ENCODE peak calls at places on chromosomes 6 and 20, in ten cellular contexts. A, W, F, V, U, N, I, Y, T and H are unnamed samples.
A peak's percentile ranks its signal among the peaks of the same experiment; 100 is the strongest.

GRCh38 chr20:63441777-63442493 is 30.5 kb downstream of the KCNQ2 start:
- DNase-seq in A (peak; percentile 21), W (peak; percentile 35), F (no peak), V (peak; percentile 75), U (peak; percentile 73), N (peak; percentile 14), I (peak; percentile 84), Y (peak; percentile 64), T (no peak), H (peak; percentile 23)

GRCh38 chr6:63447134-63447533 is 125.1 kb upstream of the LOC128125822 start:
- DNase-seq in A (no peak), W (no peak), F (no peak), V (no peak), U (no peak), N (no peak), I (no peak), Y (no peak), T (no peak), H (no peak)

GRCh38 chr6:119162134-119162761 is 83.8 kb upstream of the FAM184A start:
- DNase-seq in A (no peak), W (no peak), F (no peak), V (no peak), U (no peak), N (no peak), I (no peak), Y (no peak), T (no peak), H (no peak)

GRCh38 chr6:47654255-47654654 is 44.1 kb upstream of the ADGRF4 start:
- DNase-seq in A (no peak), W (no peak), F (no peak), V (no peak), U (no peak), N (peak; percentile 14), I (no peak), Y (no peak), T (no peak), H (no peak)

GRCh38 chr20:9705722-9706476 is 133.0 kb downstream of the PAK5 start:
- DNase-seq in A (no peak), W (no peak), F (no peak), V (no peak), U (no peak), N (no peak), I (no peak), Y (no peak), T (no peak), H (no peak)

GRCh38 chr6:158488065-158488464 is 71.8 kb upstream of the TMEM181 start:
- DNase-seq in A (peak; percentile 93), W (no peak), F (peak; percentile 93), V (no peak), U (no peak), N (peak; percentile 94), I (peak; percentile 66), Y (no peak), T (no peak), H (no peak)

GRCh38 chr20:36147707-36148106 is 6.8 kb upstream of the EPB41L1 start:
- DNase-seq in A (no peak), W (no peak), F (peak; percentile 52), V (no peak), U (no peak), N (peak; percentile 94), I (no peak), Y (no peak), T (no peak), H (no peak)

GRCh38 chr20:3755814-3756480 is 11.6 kb downstream of the ADISSP start:
- DNase-seq in A (no peak), W (no peak), F (no peak), V (no peak), U (no peak), N (no peak), I (no peak), Y (no peak), T (no peak), H (no peak)

GRCh38 chr6:26311385-26312095 is 53.5 kb upstream of the BTN3A2 start:
- DNase-seq in A (peak; percentile 91), W (no peak), F (no peak), V (no peak), U (no peak), N (peak; percentile 83), I (no peak), Y (peak; percentile 88), T (no peak), H (peak; percentile 47)

GRCh38 chr20:59001068-59001448 is 6.0 kb downstream of the CTSZ start:
- DNase-seq in A (no peak), W (no peak), F (no peak), V (no peak), U (no peak), N (no peak), I (no peak), Y (no peak), T (no peak), H (no peak)

GRCh38 chr6:168093071-168093505 is 14.1 kb upstream of the FRMD1 start:
- DNase-seq in A (no peak), W (no peak), F (no peak), V (no peak), U (peak; percentile 51), N (no peak), I (no peak), Y (no peak), T (no peak), H (no peak)

GRCh38 chr6:143733500-143733899 is 55.7 kb downstream of the PHACTR2 start:
- DNase-seq in A (no peak), W (no peak), F (no peak), V (no peak), U (no peak), N (no peak), I (no peak), Y (no peak), T (no peak), H (no peak)

GRCh38 chr20:35462351-35462750 is 7.0 kb downstream of the CEP250 start:
- DNase-seq in A (no peak), W (no peak), F (no peak), V (no peak), U (no peak), N (no peak), I (no peak), Y (no peak), T (no peak), H (no peak)

GRCh38 chr20:60057866-60058807 is 99.9 kb downstream of the CDH26 start:
- DNase-seq in A (no peak), W (no peak), F (no peak), V (peak; percentile 51), U (no peak), N (no peak), I (no peak), Y (peak; percentile 80), T (no peak), H (peak; percentile 21)

GRCh38 chr6:139406577-139407343 is 32.3 kb upstream of the CITED2 start:
- DNase-seq in A (no peak), W (no peak), F (no peak), V (no peak), U (no peak), N (no peak), I (no peak), Y (peak; percentile 55), T (no peak), H (no peak)

GRCh38 chr6:100260584-100260983 is 204.1 kb downstream of the SIM1 start:
- DNase-seq in A (peak; percentile 13), W (no peak), F (no peak), V (no peak), U (no peak), N (peak; percentile 30), I (no peak), Y (no peak), T (no peak), H (no peak)

GRCh38 chr20:18258126-18258860 is 30.0 kb upstream of the ZNF133 start:
- DNase-seq in A (no peak), W (no peak), F (no peak), V (no peak), U (no peak), N (no peak), I (no peak), Y (no peak), T (no peak), H (no peak)

GRCh38 chr6:166957087-166957804 is 896 bp upstream of the RNASET2 start:
- DNase-seq in A (peak; percentile 28), W (no peak), F (no peak), V (peak; percentile 60), U (peak; percentile 61), N (no peak), I (no peak), Y (peak; percentile 25), T (no peak), H (peak; percentile 18)

GRCh38 chr6:142763205-142763604 is 181.8 kb downstream of the HIVEP2 start:
- DNase-seq in A (peak; percentile 28), W (no peak), F (no peak), V (no peak), U (no peak), N (peak; percentile 33), I (no peak), Y (no peak), T (no peak), H (no peak)

GRCh38 chr6:37650071-37650481 is 47.6 kb downstream of the MDGA1 start:
- DNase-seq in A (no peak), W (no peak), F (no peak), V (no peak), U (no peak), N (no peak), I (no peak), Y (peak; percentile 77), T (no peak), H (no peak)

GRCh38 chr6:3752538-3753227 is 1.2 kb upstream of the PXDC1 start:
- DNase-seq in A (no peak), W (no peak), F (no peak), V (no peak), U (no peak), N (no peak), I (no peak), Y (peak; percentile 69), T (no peak), H (no peak)

GRCh38 chr6:83958250-83958685 is 75.3 kb upstream of the MRAP2 start:
- DNase-seq in A (no peak), W (no peak), F (peak; percentile 6), V (no peak), U (no peak), N (peak; percentile 39), I (no peak), Y (no peak), T (no peak), H (no peak)

GRCh38 chr20:33076662-33077398 is 2.6 kb upstream of the BPIFB4 start:
- DNase-seq in A (peak; percentile 26), W (no peak), F (no peak), V (no peak), U (no peak), N (no peak), I (peak; percentile 42), Y (peak; percentile 54), T (no peak), H (no peak)

GRCh38 chr20:41276317-41276751 is 41.2 kb downstream of the ZHX3 start:
- DNase-seq in A (no peak), W (no peak), F (no peak), V (peak; percentile 39), U (no peak), N (peak; percentile 39), I (no peak), Y (no peak), T (no peak), H (no peak)

GRCh38 chr6:167350731-167351655 is 26.1 kb downstream of the TTLL2 start:
- DNase-seq in A (no peak), W (peak; percentile 56), F (no peak), V (peak; percentile 61), U (peak; percentile 82), N (peak; percentile 51), I (peak; percentile 25), Y (peak; percentile 96), T (peak; percentile 71), H (peak; percentile 72)

GRCh38 chr6:118297821-118298220 is 250.3 kb upstream of the PLN start:
- DNase-seq in A (no peak), W (no peak), F (no peak), V (no peak), U (no peak), N (no peak), I (no peak), Y (no peak), T (no peak), H (no peak)